ENCODE peak calls at places on chromosomes 13 and 19, in four cellular contexts. One of them, this sample, is unnamed.

GRCh38 chr13:93029536-93029935 is 197.1 kb upstream of the GPC6 start:
- DNase-seq in fibroblast of mammary gland: peak
- DNase-seq in fibroblast of pulmonary artery: peak
- DNase-seq in osteoblast: peak
- DNase-seq in this sample: no peak

GRCh38 chr13:67048084-67048792 is 181.9 kb downstream of the PCDH9 start:
- DNase-seq in fibroblast of mammary gland: peak
- DNase-seq in fibroblast of pulmonary artery: peak
- DNase-seq in osteoblast: peak
- DNase-seq in this sample: no peak

GRCh38 chr13:41152005-41152404 is 19.4 kb upstream of the KBTBD6 start:
- DNase-seq in fibroblast of mammary gland: no peak
- DNase-seq in fibroblast of pulmonary artery: no peak
- DNase-seq in osteoblast: no peak
- DNase-seq in this sample: no peak

GRCh38 chr13:89372193-89372592 is 1701.0 kb downstream of the SLITRK5 start:
- DNase-seq in fibroblast of mammary gland: no peak
- DNase-seq in fibroblast of pulmonary artery: no peak
- DNase-seq in osteoblast: no peak
- DNase-seq in this sample: no peak

GRCh38 chr19:54145541-54146158 is 8.1 kb downstream of the CNOT3 start:
- DNase-seq in fibroblast of mammary gland: no peak
- DNase-seq in fibroblast of pulmonary artery: no peak
- DNase-seq in osteoblast: no peak
- DNase-seq in this sample: no peak

GRCh38 chr13:91347212-91347995 is at the start of gene MIR17HG:
- DNase-seq in fibroblast of mammary gland: peak
- DNase-seq in fibroblast of pulmonary artery: peak
- DNase-seq in osteoblast: peak
- DNase-seq in this sample: peak

GRCh38 chr19:38837656-38838121 is 6.1 kb upstream of the ECH1 start:
- DNase-seq in fibroblast of mammary gland: no peak
- DNase-seq in fibroblast of pulmonary artery: no peak
- DNase-seq in osteoblast: peak
- DNase-seq in this sample: no peak

GRCh38 chr13:33066329-33066728 is 50.1 kb downstream of the KL start:
- DNase-seq in fibroblast of mammary gland: no peak
- DNase-seq in fibroblast of pulmonary artery: no peak
- DNase-seq in osteoblast: peak
- DNase-seq in this sample: no peak

GRCh38 chr19:49497047-49497789 is 984 bp downstream of the RPS11 start:
- DNase-seq in fibroblast of mammary gland: peak
- DNase-seq in fibroblast of pulmonary artery: peak
- DNase-seq in osteoblast: peak
- DNase-seq in this sample: no peak

GRCh38 chr19:10855879-10856522 is 7.8 kb downstream of the C19orf38 start:
- DNase-seq in fibroblast of mammary gland: no peak
- DNase-seq in fibroblast of pulmonary artery: peak
- DNase-seq in osteoblast: no peak
- DNase-seq in this sample: no peak

GRCh38 chr13:72527333-72527732 is 200.1 kb downstream of the MZT1 start:
- DNase-seq in fibroblast of mammary gland: no peak
- DNase-seq in fibroblast of pulmonary artery: no peak
- DNase-seq in osteoblast: no peak
- DNase-seq in this sample: no peak

GRCh38 chr13:36965767-36966166 is 33.4 kb downstream of the ALG5 start:
- DNase-seq in fibroblast of mammary gland: peak
- DNase-seq in fibroblast of pulmonary artery: peak
- DNase-seq in osteoblast: peak
- DNase-seq in this sample: no peak

GRCh38 chr13:85798999-85799646 is at the start of gene SLITRK6:
- DNase-seq in fibroblast of mammary gland: peak
- DNase-seq in fibroblast of pulmonary artery: peak
- DNase-seq in osteoblast: no peak
- DNase-seq in this sample: no peak

GRCh38 chr13:26534036-26534726 is 23.3 kb upstream of the WASF3 start:
- DNase-seq in fibroblast of mammary gland: no peak
- DNase-seq in fibroblast of pulmonary artery: no peak
- DNase-seq in osteoblast: no peak
- DNase-seq in this sample: no peak

GRCh38 chr13:73168993-73169401 is 110.2 kb downstream of the KLF5 start:
- DNase-seq in fibroblast of mammary gland: no peak
- DNase-seq in fibroblast of pulmonary artery: peak
- DNase-seq in osteoblast: no peak
- DNase-seq in this sample: no peak

GRCh38 chr19:52535831-52536800 is 8.6 kb downstream of the ZNF808 start:
- DNase-seq in fibroblast of mammary gland: peak
- DNase-seq in fibroblast of pulmonary artery: peak
- DNase-seq in osteoblast: peak
- DNase-seq in this sample: peak

GRCh38 chr19:41734156-41734555 is 21.2 kb upstream of the CEACAM6 start:
- DNase-seq in fibroblast of mammary gland: no peak
- DNase-seq in fibroblast of pulmonary artery: no peak
- DNase-seq in osteoblast: no peak
- DNase-seq in this sample: no peak

GRCh38 chr19:47757617-47758432 is 12.5 kb downstream of the NOP53 start:
- DNase-seq in fibroblast of mammary gland: no peak
- DNase-seq in fibroblast of pulmonary artery: no peak
- DNase-seq in osteoblast: peak
- DNase-seq in this sample: no peak

GRCh38 chr19:48507911-48508439 is 3.7 kb downstream of the LMTK3 start:
- DNase-seq in fibroblast of mammary gland: no peak
- DNase-seq in fibroblast of pulmonary artery: no peak
- DNase-seq in osteoblast: peak
- DNase-seq in this sample: no peak

GRCh38 chr19:940591-941291 is 14.9 kb downstream of the ARID3A start:
- DNase-seq in fibroblast of mammary gland: peak
- DNase-seq in fibroblast of pulmonary artery: no peak
- DNase-seq in osteoblast: peak
- DNase-seq in this sample: no peak

GRCh38 chr19:50203281-50204080 is at the start of gene MYH14:
- DNase-seq in fibroblast of mammary gland: peak
- DNase-seq in fibroblast of pulmonary artery: peak
- DNase-seq in osteoblast: peak
- DNase-seq in this sample: no peak

GRCh38 chr13:37775871-37776270 is 93.7 kb downstream of the TRPC4 start:
- DNase-seq in fibroblast of mammary gland: peak
- DNase-seq in fibroblast of pulmonary artery: peak
- DNase-seq in osteoblast: no peak
- DNase-seq in this sample: no peak

GRCh38 chr13:51047434-51048165 is 63.5 kb downstream of the C13orf42 start:
- DNase-seq in fibroblast of mammary gland: no peak
- DNase-seq in fibroblast of pulmonary artery: no peak
- DNase-seq in osteoblast: no peak
- DNase-seq in this sample: peak

GRCh38 chr19:13803038-13803437 is 7.8 kb downstream of the ZSWIM4 start:
- DNase-seq in fibroblast of mammary gland: no peak
- DNase-seq in fibroblast of pulmonary artery: no peak
- DNase-seq in osteoblast: peak
- DNase-seq in this sample: no peak

GRCh38 chr19:33779849-33780248 is 16.8 kb upstream of the KCTD15 start:
- DNase-seq in fibroblast of mammary gland: no peak
- DNase-seq in fibroblast of pulmonary artery: no peak
- DNase-seq in osteoblast: no peak
- DNase-seq in this sample: no peak

GRCh38 chr13:112058519-112058873 is 8.5 kb upstream of the SOX1 start:
- DNase-seq in fibroblast of mammary gland: no peak
- DNase-seq in fibroblast of pulmonary artery: no peak
- DNase-seq in osteoblast: no peak
- DNase-seq in this sample: no peak

GRCh38 chr13:76886292-76887061 is at the start of gene KCTD12:
- DNase-seq in fibroblast of mammary gland: peak
- DNase-seq in fibroblast of pulmonary artery: peak
- DNase-seq in osteoblast: peak
- DNase-seq in this sample: peak

GRCh38 chr19:3881272-3882040 is 971 bp downstream of the ATCAY start:
- DNase-seq in fibroblast of mammary gland: no peak
- DNase-seq in fibroblast of pulmonary artery: no peak
- DNase-seq in osteoblast: peak
- DNase-seq in this sample: no peak

GRCh38 chr13:39956036-39956435 is 300.6 kb downstream of the COG6 start:
- DNase-seq in fibroblast of mammary gland: no peak
- DNase-seq in fibroblast of pulmonary artery: no peak
- DNase-seq in osteoblast: no peak
- DNase-seq in this sample: no peak

GRCh38 chr19:50333235-50333736 is 4.1 kb upstream of the KCNC3 start:
- DNase-seq in fibroblast of mammary gland: peak
- DNase-seq in fibroblast of pulmonary artery: peak
- DNase-seq in osteoblast: peak
- DNase-seq in this sample: peak

GRCh38 chr13:37418490-37418889 is 180.1 kb downstream of the POSTN start:
- DNase-seq in fibroblast of mammary gland: peak
- DNase-seq in fibroblast of pulmonary artery: peak
- DNase-seq in osteoblast: no peak
- DNase-seq in this sample: no peak

GRCh38 chr19:16113727-16114126 is 2.0 kb downstream of the RAB8A start:
- DNase-seq in fibroblast of mammary gland: no peak
- DNase-seq in fibroblast of pulmonary artery: no peak
- DNase-seq in osteoblast: peak
- DNase-seq in this sample: no peak

GRCh38 chr13:32150239-32150638 is 118.7 kb downstream of the FRY start:
- DNase-seq in fibroblast of mammary gland: peak
- DNase-seq in fibroblast of pulmonary artery: no peak
- DNase-seq in osteoblast: no peak
- DNase-seq in this sample: no peak

GRCh38 chr13:64078025-64078424 is 2662.4 kb upstream of the PCDH20 start:
- DNase-seq in fibroblast of mammary gland: no peak
- DNase-seq in fibroblast of pulmonary artery: no peak
- DNase-seq in osteoblast: no peak
- DNase-seq in this sample: no peak

GRCh38 chr13:39107484-39108040 is 69.3 kb downstream of the NHLRC3 start:
- DNase-seq in fibroblast of mammary gland: no peak
- DNase-seq in fibroblast of pulmonary artery: no peak
- DNase-seq in osteoblast: no peak
- DNase-seq in this sample: no peak

GRCh38 chr13:109904218-109904617 is 117.8 kb upstream of the IRS2 start:
- DNase-seq in fibroblast of mammary gland: peak
- DNase-seq in fibroblast of pulmonary artery: no peak
- DNase-seq in osteoblast: no peak
- DNase-seq in this sample: no peak
- TF ChIP-seq CTCF in fibroblast of mammary gland: no peak
- TF ChIP-seq CTCF in fibroblast of pulmonary artery: no peak
- TF ChIP-seq CTCF in osteoblast: no peak
- TF ChIP-seq CTCF in this sample: no peak

DNA sequence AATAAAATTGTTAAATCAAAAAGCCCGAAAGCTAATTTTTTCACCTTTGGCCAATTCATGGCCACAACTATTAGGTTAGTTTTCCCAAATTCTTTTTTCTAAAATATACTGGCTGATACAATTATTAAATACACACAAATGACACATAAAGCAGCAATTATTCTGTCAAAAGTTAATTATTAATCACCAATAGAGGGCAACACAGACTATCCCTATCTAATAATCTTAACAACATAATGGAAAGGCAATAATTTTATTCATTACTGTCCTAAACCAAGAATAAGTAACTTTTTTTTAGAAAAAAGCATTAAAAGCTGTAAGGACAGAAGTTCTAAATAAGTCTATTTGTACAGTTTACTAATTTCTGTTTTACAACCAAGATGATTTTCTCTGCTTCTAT is 51.7 kb downstream of the KATNAL1 start:
- DNase-seq in fibroblast of mammary gland: peak
- DNase-seq in fibroblast of pulmonary artery: peak
- DNase-seq in osteoblast: no peak
- DNase-seq in this sample: no peak
- TF ChIP-seq CTCF in fibroblast of mammary gland: peak
- TF ChIP-seq CTCF in fibroblast of pulmonary artery: no peak
- TF ChIP-seq CTCF in osteoblast: no peak
- TF ChIP-seq CTCF in this sample: no peak

GRCh38 chr13:94552095-94552494 is 43.9 kb downstream of the TGDS start:
- DNase-seq in fibroblast of mammary gland: no peak
- DNase-seq in fibroblast of pulmonary artery: no peak
- DNase-seq in osteoblast: peak
- DNase-seq in this sample: no peak

GRCh38 chr13:94549241-94550029 is 46.5 kb downstream of the TGDS start:
- DNase-seq in fibroblast of mammary gland: peak
- DNase-seq in fibroblast of pulmonary artery: peak
- DNase-seq in osteoblast: peak
- DNase-seq in this sample: peak

GRCh38 chr13:94546071-94546839 is 49.7 kb downstream of the TGDS start:
- DNase-seq in fibroblast of mammary gland: no peak
- DNase-seq in fibroblast of pulmonary artery: no peak
- DNase-seq in osteoblast: no peak
- DNase-seq in this sample: no peak

GRCh38 chr13:94550030-94550738 is 45.8 kb downstream of the TGDS start:
- DNase-seq in fibroblast of mammary gland: peak
- DNase-seq in fibroblast of pulmonary artery: peak
- DNase-seq in osteoblast: no peak
- DNase-seq in this sample: no peak

GRCh38 chr13:94548382-94549240 is 47.3 kb downstream of the TGDS start:
- DNase-seq in fibroblast of mammary gland: peak
- DNase-seq in fibroblast of pulmonary artery: peak
- DNase-seq in osteoblast: peak
- DNase-seq in this sample: no peak
- TF ChIP-seq CTCF in fibroblast of mammary gland: peak
- TF ChIP-seq CTCF in fibroblast of pulmonary artery: no peak
- TF ChIP-seq CTCF in osteoblast: no peak
- TF ChIP-seq CTCF in this sample: peak

GRCh38 chr19:17836530-17836929 is 11.3 kb downstream of the JAK3 start:
- DNase-seq in fibroblast of mammary gland: no peak
- DNase-seq in fibroblast of pulmonary artery: no peak
- DNase-seq in osteoblast: peak
- DNase-seq in this sample: no peak

GRCh38 chr19:17831419-17831888 is 10.1 kb upstream of the INSL3 start:
- DNase-seq in fibroblast of mammary gland: no peak
- DNase-seq in fibroblast of pulmonary artery: no peak
- DNase-seq in osteoblast: peak
- DNase-seq in this sample: no peak

GRCh38 chr19:17835182-17836006 is 12.4 kb downstream of the JAK3 start:
- DNase-seq in fibroblast of mammary gland: no peak
- DNase-seq in fibroblast of pulmonary artery: peak
- DNase-seq in osteoblast: peak
- DNase-seq in this sample: no peak

GRCh38 chr19:17832443-17833208 is 11.3 kb upstream of the INSL3 start:
- DNase-seq in fibroblast of mammary gland: no peak
- DNase-seq in fibroblast of pulmonary artery: no peak
- DNase-seq in osteoblast: peak
- DNase-seq in this sample: no peak

GRCh38 chr19:17834350-17835181 is 13.2 kb downstream of the JAK3 start:
- DNase-seq in fibroblast of mammary gland: no peak
- DNase-seq in fibroblast of pulmonary artery: no peak
- DNase-seq in osteoblast: peak
- DNase-seq in this sample: no peak
- TF ChIP-seq CTCF in fibroblast of mammary gland: peak
- TF ChIP-seq CTCF in fibroblast of pulmonary artery: peak
- TF ChIP-seq CTCF in osteoblast: peak
- TF ChIP-seq CTCF in this sample: no peak

DNA sequence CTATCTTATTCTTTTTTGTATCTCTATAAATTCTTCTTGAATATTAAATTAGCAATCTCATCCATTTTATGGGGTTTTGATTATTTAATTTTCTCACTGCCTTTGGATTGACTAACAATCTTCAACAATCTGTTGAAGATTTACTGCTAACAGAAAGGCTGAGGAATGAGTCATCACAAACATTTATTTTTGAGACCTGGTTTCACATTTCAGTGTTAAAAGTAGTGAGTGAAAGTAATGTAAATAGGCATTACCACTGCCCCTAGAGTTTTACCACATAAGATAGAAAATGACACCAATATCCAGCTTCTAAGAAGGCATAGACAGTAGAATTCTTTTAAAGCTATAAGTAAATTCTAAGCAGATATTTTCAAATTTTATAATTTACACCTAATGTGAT is 472.8 kb downstream of the OLFM4 start:
- DNase-seq in fibroblast of mammary gland: no peak
- DNase-seq in fibroblast of pulmonary artery: no peak
- DNase-seq in osteoblast: no peak
- DNase-seq in this sample: no peak
- TF ChIP-seq CTCF in fibroblast of mammary gland: no peak
- TF ChIP-seq CTCF in fibroblast of pulmonary artery: no peak
- TF ChIP-seq CTCF in osteoblast: no peak
- TF ChIP-seq CTCF in this sample: no peak